ENCODE peak calls at places on chromosome 9, in eight cellular contexts. One of them, this sample, is unnamed. For H3K27me3 and H3K9me3, the result is how much of the 10 kb centered on the place peaks cover.

GRCh38 chr9:112487799-112488345 is 1.2 kb downstream of the KIAA1958 start:
- DNase-seq in right lobe of liver: no peak
- DNase-seq in esophagus muscularis mucosa: no peak
- DNase-seq in CD4-positive, alpha-beta T cell: no peak
- DNase-seq in cardiac muscle cell: no peak
- DNase-seq in neuronal stem cell: no peak
- DNase-seq in CD8-positive, alpha-beta memory T cell: no peak
- DNase-seq in ovary: no peak
- DNase-seq in this sample: no peak

GRCh38 chr9:127785023-127785932 is 556 bp upstream of the CDK9 start:
- DNase-seq in right lobe of liver: peak
- DNase-seq in esophagus muscularis mucosa: peak
- DNase-seq in CD4-positive, alpha-beta T cell: peak
- DNase-seq in cardiac muscle cell: peak
- DNase-seq in neuronal stem cell: peak
- DNase-seq in CD8-positive, alpha-beta memory T cell: peak
- DNase-seq in ovary: peak
- DNase-seq in this sample: peak

GRCh38 chr9:106878943-106879916 is 16.3 kb downstream of the ZNF462 start:
- DNase-seq in right lobe of liver: peak
- DNase-seq in esophagus muscularis mucosa: no peak
- DNase-seq in CD4-positive, alpha-beta T cell: no peak
- DNase-seq in cardiac muscle cell: peak
- DNase-seq in neuronal stem cell: peak
- DNase-seq in CD8-positive, alpha-beta memory T cell: no peak
- DNase-seq in ovary: peak
- DNase-seq in this sample: peak

GRCh38 chr9:72899734-72900477 is 52.9 kb downstream of the ALDH1A1 start:
- DNase-seq in right lobe of liver: no peak
- DNase-seq in esophagus muscularis mucosa: no peak
- DNase-seq in CD4-positive, alpha-beta T cell: no peak
- DNase-seq in cardiac muscle cell: no peak
- DNase-seq in neuronal stem cell: no peak
- DNase-seq in CD8-positive, alpha-beta memory T cell: no peak
- DNase-seq in ovary: no peak
- DNase-seq in this sample: no peak

GRCh38 chr9:95764920-95765319 is 110.6 kb upstream of the ERCC6L2 start:
- DNase-seq in right lobe of liver: no peak
- DNase-seq in esophagus muscularis mucosa: no peak
- DNase-seq in CD4-positive, alpha-beta T cell: no peak
- DNase-seq in cardiac muscle cell: no peak
- DNase-seq in neuronal stem cell: no peak
- DNase-seq in CD8-positive, alpha-beta memory T cell: no peak
- DNase-seq in ovary: no peak
- DNase-seq in this sample: no peak

GRCh38 chr9:91334053-91334452 is 27.7 kb downstream of the AUH start:
- DNase-seq in right lobe of liver: no peak
- DNase-seq in esophagus muscularis mucosa: no peak
- DNase-seq in CD4-positive, alpha-beta T cell: no peak
- DNase-seq in cardiac muscle cell: no peak
- DNase-seq in neuronal stem cell: no peak
- DNase-seq in CD8-positive, alpha-beta memory T cell: no peak
- DNase-seq in ovary: no peak
- DNase-seq in this sample: no peak

GRCh38 chr9:88387035-88387732 is 1.1 kb upstream of the SPIN1 start:
- DNase-seq in right lobe of liver: peak
- DNase-seq in esophagus muscularis mucosa: no peak
- DNase-seq in CD4-positive, alpha-beta T cell: peak
- DNase-seq in cardiac muscle cell: peak
- DNase-seq in neuronal stem cell: no peak
- DNase-seq in CD8-positive, alpha-beta memory T cell: peak
- DNase-seq in ovary: peak
- DNase-seq in this sample: no peak

GRCh38 chr9:92764988-92765936 is 629 bp upstream of the BICD2 start:
- DNase-seq in right lobe of liver: peak
- DNase-seq in esophagus muscularis mucosa: peak
- DNase-seq in CD4-positive, alpha-beta T cell: peak
- DNase-seq in cardiac muscle cell: peak
- DNase-seq in neuronal stem cell: peak
- DNase-seq in CD8-positive, alpha-beta memory T cell: peak
- DNase-seq in ovary: peak
- DNase-seq in this sample: peak

GRCh38 chr9:69035438-69036316 is at the start of gene FXN:
- DNase-seq in right lobe of liver: peak
- DNase-seq in esophagus muscularis mucosa: peak
- DNase-seq in CD4-positive, alpha-beta T cell: peak
- DNase-seq in cardiac muscle cell: peak
- DNase-seq in neuronal stem cell: peak
- DNase-seq in CD8-positive, alpha-beta memory T cell: peak
- DNase-seq in ovary: peak
- DNase-seq in this sample: peak

GRCh38 chr9:107778666-107779065 is 289.1 kb upstream of the KLF4 start:
- DNase-seq in right lobe of liver: no peak
- DNase-seq in esophagus muscularis mucosa: no peak
- DNase-seq in CD4-positive, alpha-beta T cell: no peak
- DNase-seq in cardiac muscle cell: no peak
- DNase-seq in neuronal stem cell: no peak
- DNase-seq in CD8-positive, alpha-beta memory T cell: no peak
- DNase-seq in ovary: no peak
- DNase-seq in this sample: no peak

GRCh38 chr9:69376651-69377050 is 51.6 kb downstream of the ENTREP1 start:
- DNase-seq in right lobe of liver: no peak
- DNase-seq in esophagus muscularis mucosa: peak
- DNase-seq in CD4-positive, alpha-beta T cell: no peak
- DNase-seq in cardiac muscle cell: peak
- DNase-seq in neuronal stem cell: no peak
- DNase-seq in CD8-positive, alpha-beta memory T cell: no peak
- DNase-seq in ovary: peak
- DNase-seq in this sample: no peak

GRCh38 chr9:36151306-36152210 is 15.0 kb downstream of the GLIPR2 start:
- DNase-seq in right lobe of liver: peak
- DNase-seq in esophagus muscularis mucosa: no peak
- DNase-seq in CD4-positive, alpha-beta T cell: peak
- DNase-seq in cardiac muscle cell: peak
- DNase-seq in neuronal stem cell: no peak
- DNase-seq in CD8-positive, alpha-beta memory T cell: peak
- DNase-seq in ovary: no peak
- DNase-seq in this sample: peak

GRCh38 chr9:112844771-112845542 is 45.7 kb downstream of the SLC46A2 start:
- DNase-seq in right lobe of liver: peak
- DNase-seq in esophagus muscularis mucosa: no peak
- DNase-seq in CD4-positive, alpha-beta T cell: peak
- DNase-seq in cardiac muscle cell: peak
- DNase-seq in neuronal stem cell: peak
- DNase-seq in CD8-positive, alpha-beta memory T cell: peak
- DNase-seq in ovary: peak
- DNase-seq in this sample: peak

GRCh38 chr9:70389642-70390266 is 24.7 kb downstream of the KLF9 start:
- DNase-seq in right lobe of liver: no peak
- DNase-seq in esophagus muscularis mucosa: no peak
- DNase-seq in CD4-positive, alpha-beta T cell: no peak
- DNase-seq in cardiac muscle cell: peak
- DNase-seq in neuronal stem cell: no peak
- DNase-seq in CD8-positive, alpha-beta memory T cell: no peak
- DNase-seq in ovary: no peak
- DNase-seq in this sample: no peak

GRCh38 chr9:68780735-68781134 is 75.7 kb downstream of the PIP5K1B start:
- DNase-seq in right lobe of liver: no peak
- DNase-seq in esophagus muscularis mucosa: no peak
- DNase-seq in CD4-positive, alpha-beta T cell: no peak
- DNase-seq in cardiac muscle cell: no peak
- DNase-seq in neuronal stem cell: no peak
- DNase-seq in CD8-positive, alpha-beta memory T cell: no peak
- DNase-seq in ovary: no peak
- DNase-seq in this sample: no peak

GRCh38 chr9:18550286-18550685 is 76.3 kb downstream of the ADAMTSL1 start:
- DNase-seq in right lobe of liver: no peak
- DNase-seq in esophagus muscularis mucosa: no peak
- DNase-seq in CD4-positive, alpha-beta T cell: no peak
- DNase-seq in cardiac muscle cell: no peak
- DNase-seq in neuronal stem cell: no peak
- DNase-seq in CD8-positive, alpha-beta memory T cell: no peak
- DNase-seq in ovary: no peak
- DNase-seq in this sample: no peak

GRCh38 chr9:114678847-114679246 is 3.1 kb downstream of the TEX48 start:
- DNase-seq in right lobe of liver: no peak
- DNase-seq in esophagus muscularis mucosa: no peak
- DNase-seq in CD4-positive, alpha-beta T cell: no peak
- DNase-seq in cardiac muscle cell: no peak
- DNase-seq in neuronal stem cell: no peak
- DNase-seq in CD8-positive, alpha-beta memory T cell: no peak
- DNase-seq in ovary: no peak
- DNase-seq in this sample: no peak
- H3K27me3 ChIP-seq in right lobe of liver: under half
- H3K27me3 ChIP-seq in esophagus muscularis mucosa: under half
- H3K27me3 ChIP-seq in CD4-positive, alpha-beta T cell: under half
- H3K27me3 ChIP-seq in cardiac muscle cell: under half
- H3K27me3 ChIP-seq in neuronal stem cell: under half
- H3K27me3 ChIP-seq in CD8-positive, alpha-beta memory T cell: under half
- H3K27me3 ChIP-seq in ovary: under half
- H3K27me3 ChIP-seq in this sample: under half

GRCh38 chr9:1294641-1295040 is 244.5 kb downstream of the DMRT2 start:
- DNase-seq in right lobe of liver: no peak
- DNase-seq in esophagus muscularis mucosa: no peak
- DNase-seq in CD4-positive, alpha-beta T cell: no peak
- DNase-seq in cardiac muscle cell: no peak
- DNase-seq in neuronal stem cell: no peak
- DNase-seq in CD8-positive, alpha-beta memory T cell: no peak
- DNase-seq in ovary: no peak
- DNase-seq in this sample: no peak

GRCh38 chr9:1298027-1298426 is 247.9 kb downstream of the DMRT2 start:
- DNase-seq in right lobe of liver: no peak
- DNase-seq in esophagus muscularis mucosa: no peak
- DNase-seq in CD4-positive, alpha-beta T cell: no peak
- DNase-seq in cardiac muscle cell: no peak
- DNase-seq in neuronal stem cell: no peak
- DNase-seq in CD8-positive, alpha-beta memory T cell: no peak
- DNase-seq in ovary: no peak
- DNase-seq in this sample: no peak

DNA sequence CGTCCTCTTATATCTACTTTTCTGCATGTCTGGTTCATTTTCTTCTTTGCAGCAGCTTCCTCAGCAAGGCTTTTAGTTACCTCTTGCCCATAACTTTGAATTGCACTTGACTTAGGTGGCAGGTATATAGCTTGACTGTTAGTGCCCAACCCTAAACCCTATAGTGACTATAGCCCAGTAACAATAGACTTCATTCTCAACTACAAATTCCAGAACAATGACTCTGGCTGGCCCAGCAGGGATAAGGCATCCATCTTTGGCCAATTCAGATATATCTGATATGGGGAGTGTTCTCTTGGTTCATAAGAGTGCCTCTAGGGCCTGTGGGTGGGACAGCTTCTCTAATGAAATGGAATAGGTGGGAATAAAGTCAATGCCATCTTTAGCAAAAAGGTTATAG is 246.2 kb downstream of the DMRT2 start:
- DNase-seq in right lobe of liver: no peak
- DNase-seq in esophagus muscularis mucosa: no peak
- DNase-seq in CD4-positive, alpha-beta T cell: no peak
- DNase-seq in cardiac muscle cell: no peak
- DNase-seq in neuronal stem cell: no peak
- DNase-seq in CD8-positive, alpha-beta memory T cell: no peak
- DNase-seq in ovary: no peak
- DNase-seq in this sample: no peak
- H3K9me3 ChIP-seq in right lobe of liver: under half
- H3K9me3 ChIP-seq in esophagus muscularis mucosa: under half
- H3K9me3 ChIP-seq in CD4-positive, alpha-beta T cell: under half
- H3K9me3 ChIP-seq in cardiac muscle cell: under half
- H3K9me3 ChIP-seq in neuronal stem cell: under half
- H3K9me3 ChIP-seq in CD8-positive, alpha-beta memory T cell: under half
- H3K9me3 ChIP-seq in ovary: under half
- H3K9me3 ChIP-seq in this sample: under half

GRCh38 chr9:137171149-137172063 is at the start of gene TMEM210:
- DNase-seq in right lobe of liver: no peak
- DNase-seq in esophagus muscularis mucosa: no peak
- DNase-seq in CD4-positive, alpha-beta T cell: no peak
- DNase-seq in cardiac muscle cell: no peak
- DNase-seq in neuronal stem cell: no peak
- DNase-seq in CD8-positive, alpha-beta memory T cell: no peak
- DNase-seq in ovary: no peak
- DNase-seq in this sample: no peak

GRCh38 chr9:137170486-137171148 is 766 bp upstream of the LRRC26 start:
- DNase-seq in right lobe of liver: no peak
- DNase-seq in esophagus muscularis mucosa: no peak
- DNase-seq in CD4-positive, alpha-beta T cell: no peak
- DNase-seq in cardiac muscle cell: no peak
- DNase-seq in neuronal stem cell: no peak
- DNase-seq in CD8-positive, alpha-beta memory T cell: no peak
- DNase-seq in ovary: no peak
- DNase-seq in this sample: no peak

GRCh38 chr9:137168575-137168906 is 1.3 kb downstream of the LRRC26 start:
- DNase-seq in right lobe of liver: no peak
- DNase-seq in esophagus muscularis mucosa: no peak
- DNase-seq in CD4-positive, alpha-beta T cell: no peak
- DNase-seq in cardiac muscle cell: no peak
- DNase-seq in neuronal stem cell: no peak
- DNase-seq in CD8-positive, alpha-beta memory T cell: no peak
- DNase-seq in ovary: no peak
- DNase-seq in this sample: no peak

GRCh38 chr9:137168907-137169763 is 716 bp downstream of the LRRC26 start:
- DNase-seq in right lobe of liver: no peak
- DNase-seq in esophagus muscularis mucosa: no peak
- DNase-seq in CD4-positive, alpha-beta T cell: no peak
- DNase-seq in cardiac muscle cell: peak
- DNase-seq in neuronal stem cell: peak
- DNase-seq in CD8-positive, alpha-beta memory T cell: no peak
- DNase-seq in ovary: no peak
- DNase-seq in this sample: no peak

DNA sequence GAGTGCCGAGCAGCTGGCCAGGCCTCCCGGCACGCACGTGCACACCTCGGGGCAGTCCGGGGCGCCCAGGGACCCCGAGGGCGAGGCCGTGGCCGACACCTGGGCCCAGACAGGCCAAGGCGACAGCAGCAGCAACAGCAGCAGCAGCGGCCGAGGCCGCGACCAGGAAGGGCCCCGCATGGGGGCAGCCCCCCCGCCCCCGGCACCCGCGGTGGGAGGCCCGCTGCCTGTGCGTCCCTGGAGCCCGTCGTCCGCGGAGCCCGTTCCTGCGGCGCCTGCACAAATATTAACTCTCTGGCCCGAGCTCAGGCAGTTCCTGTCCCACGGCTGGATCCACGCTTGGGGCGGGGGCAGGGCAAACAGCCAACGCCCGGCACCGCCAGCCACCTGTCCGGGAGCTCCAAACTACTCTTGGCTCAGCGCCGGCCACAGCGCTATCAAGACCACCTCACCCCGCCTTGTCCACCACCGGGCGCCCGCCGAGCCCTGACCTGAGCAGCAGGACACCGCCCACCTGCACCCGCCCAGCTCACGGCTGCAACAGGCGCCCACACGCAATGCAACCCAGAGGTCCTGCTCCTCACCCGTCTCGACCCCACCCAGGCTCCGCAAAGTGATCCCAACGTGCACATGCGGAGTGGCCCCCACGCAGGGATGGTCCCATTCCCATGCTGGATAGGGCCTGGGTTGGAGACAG is at the start of gene LRRC26:
- DNase-seq in right lobe of liver: no peak
- DNase-seq in esophagus muscularis mucosa: no peak
- DNase-seq in CD4-positive, alpha-beta T cell: no peak
- DNase-seq in cardiac muscle cell: no peak
- DNase-seq in neuronal stem cell: no peak
- DNase-seq in CD8-positive, alpha-beta memory T cell: no peak
- DNase-seq in ovary: no peak
- DNase-seq in this sample: no peak
- H3K27me3 ChIP-seq in right lobe of liver: half or more
- H3K27me3 ChIP-seq in esophagus muscularis mucosa: under half
- H3K27me3 ChIP-seq in CD4-positive, alpha-beta T cell: half or more
- H3K27me3 ChIP-seq in cardiac muscle cell: half or more
- H3K27me3 ChIP-seq in neuronal stem cell: half or more
- H3K27me3 ChIP-seq in CD8-positive, alpha-beta memory T cell: under half
- H3K27me3 ChIP-seq in ovary: under half
- H3K27me3 ChIP-seq in this sample: under half

GRCh38 chr9:13388157-13388556 is 108.7 kb upstream of the MPDZ start:
- DNase-seq in right lobe of liver: no peak
- DNase-seq in esophagus muscularis mucosa: no peak
- DNase-seq in CD4-positive, alpha-beta T cell: no peak
- DNase-seq in cardiac muscle cell: peak
- DNase-seq in neuronal stem cell: no peak
- DNase-seq in CD8-positive, alpha-beta memory T cell: no peak
- DNase-seq in ovary: no peak
- DNase-seq in this sample: no peak
- H3K9me3 ChIP-seq in right lobe of liver: under half
- H3K9me3 ChIP-seq in esophagus muscularis mucosa: under half
- H3K9me3 ChIP-seq in CD4-positive, alpha-beta T cell: under half
- H3K9me3 ChIP-seq in cardiac muscle cell: under half
- H3K9me3 ChIP-seq in neuronal stem cell: under half
- H3K9me3 ChIP-seq in CD8-positive, alpha-beta memory T cell: under half
- H3K9me3 ChIP-seq in ovary: under half
- H3K9me3 ChIP-seq in this sample: under half